ENCODE peak calls at places on chromosome 11, in eight cellular contexts. F, J, I, B, C, V, A and O are unnamed samples.
A peak's percentile ranks its signal among the peaks of the same experiment; 100 is the strongest.

GRCh38 chr11:131748146-131749050 is 378.0 kb downstream of the NTM start:
- DNase-seq in V (no peak), J (peak; percentile 47), B (peak; percentile 74), C (peak; percentile 80), F (no peak), I (peak; percentile 15), A (no peak), O (no peak)

GRCh38 chr11:72665911-72666472 is 8.2 kb downstream of the PDE2A start:
- DNase-seq in C (no peak), J (no peak), F (no peak), A (no peak), B (no peak), V (no peak), I (no peak), O (no peak)

GRCh38 chr11:44654596-44654995 is 72.2 kb upstream of the TSPAN18 start:
- DNase-seq in J (no peak), I (no peak), B (no peak), C (no peak), V (no peak), A (no peak), F (no peak), O (no peak)

GRCh38 chr11:125443767-125444311 is 52.2 kb downstream of the FEZ1 start:
- DNase-seq in J (no peak), F (no peak), A (no peak), I (no peak), V (no peak), B (no peak), C (peak; percentile 73), O (no peak)

GRCh38 chr11:19164230-19164855 is 37.4 kb downstream of the CSRP3 start:
- DNase-seq in B (no peak), F (no peak), I (peak; percentile 71), V (no peak), C (no peak), A (no peak), J (no peak), O (no peak)

GRCh38 chr11:126443120-126443519 is 87.6 kb downstream of the ST3GAL4 start:
- DNase-seq in B (no peak), V (no peak), I (peak; percentile 50), F (no peak), C (peak; percentile 69), J (no peak), A (no peak), O (no peak)

GRCh38 chr11:20075627-20076026 is 84.6 kb downstream of the DBX1 start:
- DNase-seq in C (no peak), A (no peak), F (no peak), J (no peak), V (no peak), B (no peak), I (no peak), O (no peak)

GRCh38 chr11:47514825-47515647 is 37.9 kb downstream of the CELF1 start:
- DNase-seq in V (no peak), A (no peak), B (peak; percentile 17), C (no peak), F (no peak), J (no peak), I (no peak), O (no peak)

GRCh38 chr11:76801205-76801604 is 18.0 kb downstream of the TSKU start:
- DNase-seq in J (no peak), V (no peak), C (no peak), B (no peak), I (no peak), A (no peak), F (no peak), O (no peak)

GRCh38 chr11:33920838-33921613 is 29.1 kb upstream of the LMO2 start:
- DNase-seq in C (no peak), A (no peak), V (no peak), I (no peak), B (no peak), F (no peak), J (no peak), O (no peak)